ENCODE peak calls at places on chromosome 11, in five cellular contexts. S is cardiac muscle cell, Y is GM12865, A is fibroblast of lung, Z is OCI-LY7. U is an unnamed sample.

GRCh38 chr11:20159680-20160381 is 444 bp downstream of the DBX1 start:
- DNase-seq in S (no peak), Y (no peak), A (no peak), Z (no peak), U (no peak)

GRCh38 chr11:1656061-1656441 is 26.5 kb downstream of the KRTAP5-5 start:
- DNase-seq in S (no peak), Y (no peak), A (no peak), Z (no peak), U (no peak)

GRCh38 chr11:134882671-134883318 is 470.8 kb upstream of the B3GAT1 start:
- DNase-seq in S (no peak), Y (no peak), A (no peak), Z (no peak), U (no peak)

GRCh38 chr11:57491371-57492061 is 24.0 kb downstream of the SLC43A1 start:
- DNase-seq in S (peak; percentile 46), Y (peak; percentile 62), A (no peak), Z (peak; percentile 59), U (peak; percentile 56)

GRCh38 chr11:26985941-26986340 is 8.0 kb upstream of the FIBIN start:
- DNase-seq in S (peak; percentile 21), Y (no peak), A (peak; percentile 50), Z (no peak), U (peak; percentile 81)

GRCh38 chr11:30568933-30569332 is 17.2 kb downstream of the MPPED2 start:
- DNase-seq in S (no peak), Y (no peak), A (no peak), Z (no peak), U (no peak)

GRCh38 chr11:69003866-69004311 is 9.2 kb downstream of the MRGPRF start:
- DNase-seq in S (no peak), Y (no peak), A (no peak), Z (no peak), U (no peak)

GRCh38 chr11:104333977-104334376 is 170.0 kb upstream of the PDGFD start:
- DNase-seq in S (no peak), Y (peak; percentile 48), A (no peak), Z (peak; percentile 41), U (no peak)

GRCh38 chr11:279966-280761 is 2.0 kb downstream of the NLRP6 start:
- DNase-seq in S (peak; percentile 47), Y (no peak), A (peak; percentile 36), Z (no peak), U (peak; percentile 18)

GRCh38 chr11:45171550-45171949 is 25.1 kb downstream of the PRDM11 start:
- DNase-seq in S (no peak), Y (peak; percentile 17), A (no peak), Z (peak; percentile 10), U (no peak)

GRCh38 chr11:1200611-1201191 is 22.2 kb upstream of the MUC5B start:
- DNase-seq in S (no peak), Y (no peak), A (no peak), Z (no peak), U (no peak)

GRCh38 chr11:69278091-69278867 is 15.7 kb upstream of the MYEOV start:
- DNase-seq in S (no peak), Y (no peak), A (no peak), Z (no peak), U (no peak)

GRCh38 chr11:109508185-109508584 is 86.2 kb downstream of the C11orf87 start:
- DNase-seq in S (no peak), Y (no peak), A (no peak), Z (no peak), U (no peak)

GRCh38 chr11:70501026-70501901 is 102.9 kb downstream of the CTTN start:
- DNase-seq in S (no peak), Y (no peak), A (no peak), Z (no peak), U (peak; percentile 45)

GRCh38 chr11:108008656-108009496 is at the start of gene CUL5:
- DNase-seq in S (peak; percentile 96), Y (peak; percentile 94), A (peak; percentile 90), Z (peak; percentile 93), U (peak; percentile 98)

GRCh38 chr11:63837027-63837688 is 1.8 kb upstream of the MARK2 start:
- DNase-seq in S (peak; percentile 81), Y (peak; percentile 78), A (peak; percentile 51), Z (peak; percentile 86), U (peak; percentile 85)

GRCh38 chr11:126336646-126337045 is 18.8 kb upstream of the ST3GAL4 start:
- DNase-seq in S (peak; percentile 64), Y (no peak), A (peak; percentile 14), Z (no peak), U (no peak)

GRCh38 chr11:63022422-63022821 is 6.8 kb upstream of the SLC22A8 start:
- DNase-seq in S (no peak), Y (no peak), A (no peak), Z (no peak), U (no peak)

GRCh38 chr11:48093795-48094642 is 113.7 kb downstream of the PTPRJ start:
- DNase-seq in S (peak; percentile 35), Y (no peak), A (peak; percentile 47), Z (no peak), U (peak; percentile 61)

GRCh38 chr11:95088946-95089619 is 563 bp upstream of the ENDOD1 start:
- DNase-seq in S (no peak), Y (peak; percentile 63), A (no peak), Z (no peak), U (peak; percentile 9)

GRCh38 chr11:44814881-44815592 is 88.3 kb downstream of the TSPAN18 start:
- DNase-seq in S (peak; percentile 72), Y (no peak), A (peak; percentile 78), Z (no peak), U (peak; percentile 34)

GRCh38 chr11:65492637-65493366 is 6.0 kb upstream of the MALAT1 start:
- DNase-seq in S (peak; percentile 94), Y (peak; percentile 87), A (peak; percentile 86), Z (peak; percentile 57), U (peak; percentile 88)

GRCh38 chr11:1762537-1763302 is 1.0 kb downstream of the CTSD start:
- DNase-seq in S (peak; percentile 56), Y (no peak), A (no peak), Z (no peak), U (peak; percentile 63)

GRCh38 chr11:8081591-8082021 is 595 bp downstream of the TUB start:
- DNase-seq in S (peak; percentile 29), Y (no peak), A (peak; percentile 16), Z (no peak), U (no peak)

GRCh38 chr11:77322506-77322905 is 21.0 kb upstream of the GDPD4 start:
- DNase-seq in S (peak; percentile 66), Y (no peak), A (peak; percentile 94), Z (no peak), U (peak; percentile 91)

GRCh38 chr11:8928981-8929615 is 3.6 kb downstream of the C11orf16 start:
- DNase-seq in S (no peak), Y (no peak), A (peak; percentile 45), Z (no peak), U (peak; percentile 20)

GRCh38 chr11:127651888-127652221 is 651.3 kb upstream of the KIRREL3 start:
- DNase-seq in S (no peak), Y (no peak), A (peak; percentile 51), Z (no peak), U (no peak)

GRCh38 chr11:61529537-61530225 is 21.1 kb downstream of the LRRC10B start:
- DNase-seq in S (no peak), Y (no peak), A (no peak), Z (no peak), U (peak; percentile 27)

GRCh38 chr11:3669128-3669527 is 2.1 kb downstream of the CHRNA10 start:
- DNase-seq in S (no peak), Y (no peak), A (no peak), Z (no peak), U (no peak)

GRCh38 chr11:121582296-121582695 is 129.5 kb upstream of the SORL1-AS1 start:
- DNase-seq in S (no peak), Y (no peak), A (no peak), Z (peak; percentile 27), U (no peak)

GRCh38 chr11:129115652-129116585 is 76.2 kb downstream of the ARHGAP32 start:
- DNase-seq in S (peak; percentile 72), Y (no peak), A (peak; percentile 79), Z (no peak), U (peak; percentile 59)

GRCh38 chr11:64759131-64759721 is 548 bp downstream of the PYGM start:
- DNase-seq in S (no peak), Y (no peak), A (no peak), Z (no peak), U (no peak)

GRCh38 chr11:83174008-83174407 is 17.1 kb downstream of the PCF11 start:
- DNase-seq in S (no peak), Y (no peak), A (no peak), Z (no peak), U (no peak)

GRCh38 chr11:117871784-117872183 is 4.7 kb downstream of the FXYD6 start:
- DNase-seq in S (no peak), Y (no peak), A (no peak), Z (no peak), U (no peak)

GRCh38 chr11:117871160-117871559 is 5.3 kb downstream of the FXYD6 start:
- DNase-seq in S (no peak), Y (no peak), A (no peak), Z (no peak), U (no peak)

GRCh38 chr11:117872962-117873827 is 3.3 kb downstream of the FXYD6 start:
- DNase-seq in S (no peak), Y (no peak), A (no peak), Z (no peak), U (no peak)

GRCh38 chr11:117873828-117874125 is 2.7 kb downstream of the FXYD6 start:
- DNase-seq in S (no peak), Y (no peak), A (no peak), Z (no peak), U (no peak)

GRCh38 chr11:117872420-117872961 is 4.0 kb downstream of the FXYD6 start:
- DNase-seq in S (no peak), Y (no peak), A (no peak), Z (no peak), U (no peak)
- H3K4me3 ChIP-seq in S (no peak overlapping the region), Y (no peak overlapping the region), A (no peak overlapping the region), Z (no peak overlapping the region), U (no peak overlapping the region)

GRCh38 chr11:118217575-118217974 is 7.2 kb downstream of the JAML start:
- DNase-seq in S (no peak), Y (peak; percentile 52), A (no peak), Z (no peak), U (no peak)
- H3K4me3 ChIP-seq in S (no peak overlapping the region), Y (no peak overlapping the region), A (no peak overlapping the region), Z (no peak overlapping the region), U (no peak overlapping the region)

GRCh38 chr11:132942611-132943324 is 589.5 kb downstream of the OPCML start:
- DNase-seq in S (no peak), Y (no peak), A (no peak), Z (no peak), U (no peak)
- H3K4me3 ChIP-seq in S (peak overlapping the region; percentile 37), Y (no peak overlapping the region), A (peak overlapping the region; percentile 52), Z (no peak overlapping the region), U (no peak overlapping the region)

GRCh38 chr11:72702842-72703241 is 28.6 kb upstream of the PDE2A start:
- DNase-seq in S (no peak), Y (no peak), A (no peak), Z (no peak), U (no peak)
- H3K4me3 ChIP-seq in S (no peak overlapping the region), Y (no peak overlapping the region), A (peak overlapping the region; percentile 50), Z (no peak overlapping the region), U (peak overlapping the region; percentile 57)